ENCODE peak calls at places on chromosomes 4 and X, in five cellular contexts. One of them, this sample, is unnamed.
A peak's percentile ranks its signal among the peaks of the same experiment; 100 is the strongest.

GRCh38 chrX:10769696-10770619 is 149.6 kb upstream of the MID1 start:
- ATAC-seq in activated T-cell treated with anti-CD3 and anti-CD28 coated beads, Interleukin-2, amount 50 U/mL, for 72 hours: no peak
- ATAC-seq in central memory CD8-positive, alpha-beta T cell: no peak
- ATAC-seq in HCT116: no peak
- ATAC-seq in A549: peak; percentile 42
- ATAC-seq in this sample: no peak

GRCh38 chr4:3765271-3766206 is 646 bp upstream of the ADRA2C start:
- ATAC-seq in central memory CD8-positive, alpha-beta T cell: no peak
- ATAC-seq in activated T-cell treated with anti-CD3 and anti-CD28 coated beads, Interleukin-2, amount 50 U/mL, for 72 hours: peak; percentile 62
- ATAC-seq in HCT116: peak; percentile 85
- ATAC-seq in A549: peak; percentile 88
- ATAC-seq in this sample: no peak

GRCh38 chrX:69031181-69031580 is 134.1 kb downstream of the PJA1 start:
- ATAC-seq in activated T-cell treated with anti-CD3 and anti-CD28 coated beads, Interleukin-2, amount 50 U/mL, for 72 hours: no peak
- ATAC-seq in HCT116: peak; percentile 66
- ATAC-seq in A549: peak; percentile 48
- ATAC-seq in central memory CD8-positive, alpha-beta T cell: no peak
- ATAC-seq in this sample: no peak

GRCh38 chrX:150211988-150212387 is 151.1 kb upstream of the MAMLD1 start:
- ATAC-seq in activated T-cell treated with anti-CD3 and anti-CD28 coated beads, Interleukin-2, amount 50 U/mL, for 72 hours: no peak
- ATAC-seq in central memory CD8-positive, alpha-beta T cell: no peak
- ATAC-seq in HCT116: no peak
- ATAC-seq in A549: no peak
- ATAC-seq in this sample: no peak

GRCh38 chr4:148999924-149000323 is 557.7 kb upstream of the NR3C2 start:
- ATAC-seq in HCT116: no peak
- ATAC-seq in central memory CD8-positive, alpha-beta T cell: no peak
- ATAC-seq in A549: no peak
- ATAC-seq in activated T-cell treated with anti-CD3 and anti-CD28 coated beads, Interleukin-2, amount 50 U/mL, for 72 hours: no peak
- ATAC-seq in this sample: no peak

GRCh38 chr4:185127021-185127925 is 15.8 kb upstream of the SLC25A4 start:
- ATAC-seq in central memory CD8-positive, alpha-beta T cell: peak; percentile 16
- ATAC-seq in A549: peak; percentile 79
- ATAC-seq in HCT116: no peak
- ATAC-seq in activated T-cell treated with anti-CD3 and anti-CD28 coated beads, Interleukin-2, amount 50 U/mL, for 72 hours: peak; percentile 46
- ATAC-seq in this sample: peak; percentile 22

GRCh38 chrX:131634900-131635299 is 91.0 kb downstream of the OR13H1 start:
- ATAC-seq in central memory CD8-positive, alpha-beta T cell: no peak
- ATAC-seq in activated T-cell treated with anti-CD3 and anti-CD28 coated beads, Interleukin-2, amount 50 U/mL, for 72 hours: no peak
- ATAC-seq in A549: no peak
- ATAC-seq in HCT116: no peak
- ATAC-seq in this sample: no peak

GRCh38 chr4:128907966-128908365 is 98.5 kb downstream of the JADE1 start:
- ATAC-seq in HCT116: no peak
- ATAC-seq in central memory CD8-positive, alpha-beta T cell: no peak
- ATAC-seq in activated T-cell treated with anti-CD3 and anti-CD28 coated beads, Interleukin-2, amount 50 U/mL, for 72 hours: no peak
- ATAC-seq in A549: no peak
- ATAC-seq in this sample: no peak

GRCh38 chr4:108168213-108168671 is 490 bp downstream of the LEF1 start:
- ATAC-seq in activated T-cell treated with anti-CD3 and anti-CD28 coated beads, Interleukin-2, amount 50 U/mL, for 72 hours: no peak
- ATAC-seq in HCT116: no peak
- ATAC-seq in central memory CD8-positive, alpha-beta T cell: peak; percentile 3
- ATAC-seq in A549: no peak
- ATAC-seq in this sample: peak; percentile 2

GRCh38 chrX:142686653-142687283 is 339.0 kb upstream of the SPANXN4 start:
- ATAC-seq in activated T-cell treated with anti-CD3 and anti-CD28 coated beads, Interleukin-2, amount 50 U/mL, for 72 hours: no peak
- ATAC-seq in central memory CD8-positive, alpha-beta T cell: no peak
- ATAC-seq in HCT116: no peak
- ATAC-seq in A549: no peak
- ATAC-seq in this sample: no peak

GRCh38 chrX:49838374-49838773 is 9.3 kb downstream of the PAGE4 start:
- ATAC-seq in A549: peak; percentile 90
- ATAC-seq in HCT116: peak; percentile 85
- ATAC-seq in central memory CD8-positive, alpha-beta T cell: no peak
- ATAC-seq in activated T-cell treated with anti-CD3 and anti-CD28 coated beads, Interleukin-2, amount 50 U/mL, for 72 hours: peak; percentile 41
- ATAC-seq in this sample: no peak

GRCh38 chr4:833731-834367 is 7.9 kb upstream of the CPLX1 start:
- ATAC-seq in A549: no peak
- ATAC-seq in activated T-cell treated with anti-CD3 and anti-CD28 coated beads, Interleukin-2, amount 50 U/mL, for 72 hours: no peak
- ATAC-seq in HCT116: no peak
- ATAC-seq in central memory CD8-positive, alpha-beta T cell: no peak
- ATAC-seq in this sample: no peak

GRCh38 chr4:101287332-101287731 is 60.0 kb downstream of the PPP3CA start:
- ATAC-seq in central memory CD8-positive, alpha-beta T cell: peak; percentile 29
- ATAC-seq in HCT116: no peak
- ATAC-seq in activated T-cell treated with anti-CD3 and anti-CD28 coated beads, Interleukin-2, amount 50 U/mL, for 72 hours: no peak
- ATAC-seq in A549: no peak
- ATAC-seq in this sample: no peak

GRCh38 chr4:26936284-26937065 is 75.8 kb downstream of the STIM2 start:
- ATAC-seq in HCT116: peak; percentile 58
- ATAC-seq in central memory CD8-positive, alpha-beta T cell: peak; percentile 71
- ATAC-seq in A549: no peak
- ATAC-seq in activated T-cell treated with anti-CD3 and anti-CD28 coated beads, Interleukin-2, amount 50 U/mL, for 72 hours: no peak
- ATAC-seq in this sample: no peak

GRCh38 chr4:158777423-158777822 is 8.6 kb downstream of the FNIP2 start:
- ATAC-seq in activated T-cell treated with anti-CD3 and anti-CD28 coated beads, Interleukin-2, amount 50 U/mL, for 72 hours: no peak
- ATAC-seq in A549: peak; percentile 47
- ATAC-seq in HCT116: no peak
- ATAC-seq in central memory CD8-positive, alpha-beta T cell: no peak
- ATAC-seq in this sample: no peak

GRCh38 chr4:156575430-156576073 is 396.0 kb downstream of the PDGFC start:
- ATAC-seq in A549: no peak
- ATAC-seq in central memory CD8-positive, alpha-beta T cell: no peak
- ATAC-seq in activated T-cell treated with anti-CD3 and anti-CD28 coated beads, Interleukin-2, amount 50 U/mL, for 72 hours: no peak
- ATAC-seq in HCT116: no peak
- ATAC-seq in this sample: no peak

GRCh38 chr4:53748328-53748772 is 157.1 kb upstream of the LNX1 start:
- ATAC-seq in A549: no peak
- ATAC-seq in activated T-cell treated with anti-CD3 and anti-CD28 coated beads, Interleukin-2, amount 50 U/mL, for 72 hours: no peak
- ATAC-seq in HCT116: no peak
- ATAC-seq in central memory CD8-positive, alpha-beta T cell: no peak
- ATAC-seq in this sample: peak; percentile 41

GRCh38 chr4:185868983-185869938 is 57.3 kb upstream of the SORBS2 start:
- ATAC-seq in central memory CD8-positive, alpha-beta T cell: no peak
- ATAC-seq in A549: no peak
- ATAC-seq in HCT116: no peak
- ATAC-seq in activated T-cell treated with anti-CD3 and anti-CD28 coated beads, Interleukin-2, amount 50 U/mL, for 72 hours: no peak
- ATAC-seq in this sample: no peak

GRCh38 chr4:130955520-130955919 is 1859.6 kb downstream of the C4orf33 start:
- ATAC-seq in central memory CD8-positive, alpha-beta T cell: no peak
- ATAC-seq in A549: no peak
- ATAC-seq in activated T-cell treated with anti-CD3 and anti-CD28 coated beads, Interleukin-2, amount 50 U/mL, for 72 hours: no peak
- ATAC-seq in HCT116: no peak
- ATAC-seq in this sample: no peak

GRCh38 chrX:17295788-17296187 is 79.2 kb upstream of the NHS start:
- ATAC-seq in central memory CD8-positive, alpha-beta T cell: no peak
- ATAC-seq in A549: no peak
- ATAC-seq in HCT116: no peak
- ATAC-seq in activated T-cell treated with anti-CD3 and anti-CD28 coated beads, Interleukin-2, amount 50 U/mL, for 72 hours: no peak
- ATAC-seq in this sample: no peak

GRCh38 chrX:3403748-3404147 is 57.3 kb upstream of the MXRA5 start:
- ATAC-seq in HCT116: no peak
- ATAC-seq in A549: no peak
- ATAC-seq in central memory CD8-positive, alpha-beta T cell: no peak
- ATAC-seq in activated T-cell treated with anti-CD3 and anti-CD28 coated beads, Interleukin-2, amount 50 U/mL, for 72 hours: no peak
- ATAC-seq in this sample: no peak

GRCh38 chrX:129665916-129666644 is 11.3 kb upstream of the APLN start:
- ATAC-seq in activated T-cell treated with anti-CD3 and anti-CD28 coated beads, Interleukin-2, amount 50 U/mL, for 72 hours: no peak
- ATAC-seq in central memory CD8-positive, alpha-beta T cell: no peak
- ATAC-seq in HCT116: peak; percentile 96
- ATAC-seq in A549: peak; percentile 99
- ATAC-seq in this sample: no peak